ENCODE peak calls at places on chromosomes 11 and 22, in nine cellular contexts. One of them, this sample, is unnamed.

GRCh38 chr11:94002226-94002625 is 18.9 kb upstream of the HEPHL1 start:
- DNase-seq in uterus: no peak
- DNase-seq in GM23248: peak
- DNase-seq in ovary: no peak
- DNase-seq in fibroblast of mammary gland: peak
- DNase-seq in keratinocyte: no peak
- DNase-seq in fibroblast of lung: peak
- DNase-seq in cardiac fibroblast: peak
- DNase-seq in brain microvascular endothelial cell: peak
- DNase-seq in this sample: no peak

GRCh38 chr11:66546966-66547661 is 411 bp downstream of the ACTN3 start:
- DNase-seq in cardiac fibroblast: no peak
- DNase-seq in keratinocyte: no peak
- DNase-seq in fibroblast of lung: no peak
- DNase-seq in uterus: no peak
- DNase-seq in brain microvascular endothelial cell: no peak
- DNase-seq in GM23248: no peak
- DNase-seq in ovary: no peak
- DNase-seq in fibroblast of mammary gland: no peak
- DNase-seq in this sample: no peak

GRCh38 chr11:283405-284080 is 5.3 kb downstream of the NLRP6 start:
- DNase-seq in cardiac fibroblast: no peak
- DNase-seq in brain microvascular endothelial cell: no peak
- DNase-seq in fibroblast of mammary gland: no peak
- DNase-seq in GM23248: no peak
- DNase-seq in fibroblast of lung: no peak
- DNase-seq in uterus: no peak
- DNase-seq in keratinocyte: no peak
- DNase-seq in ovary: no peak
- DNase-seq in this sample: no peak

GRCh38 chr11:134346976-134347350 is 15.2 kb downstream of the GLB1L2 start:
- DNase-seq in uterus: no peak
- DNase-seq in cardiac fibroblast: no peak
- DNase-seq in GM23248: no peak
- DNase-seq in fibroblast of mammary gland: no peak
- DNase-seq in keratinocyte: no peak
- DNase-seq in brain microvascular endothelial cell: no peak
- DNase-seq in fibroblast of lung: no peak
- DNase-seq in ovary: no peak
- DNase-seq in this sample: no peak

GRCh38 chr11:117946842-117947526 is 17.8 kb upstream of the TMPRSS13 start:
- DNase-seq in fibroblast of mammary gland: peak
- DNase-seq in GM23248: peak
- DNase-seq in fibroblast of lung: peak
- DNase-seq in cardiac fibroblast: peak
- DNase-seq in ovary: peak
- DNase-seq in keratinocyte: peak
- DNase-seq in brain microvascular endothelial cell: peak
- DNase-seq in uterus: peak
- DNase-seq in this sample: peak

GRCh38 chr11:106389096-106389495 is 311.6 kb downstream of the AASDHPPT start:
- DNase-seq in brain microvascular endothelial cell: peak
- DNase-seq in fibroblast of mammary gland: peak
- DNase-seq in cardiac fibroblast: peak
- DNase-seq in fibroblast of lung: peak
- DNase-seq in GM23248: peak
- DNase-seq in uterus: no peak
- DNase-seq in ovary: no peak
- DNase-seq in keratinocyte: no peak
- DNase-seq in this sample: peak

GRCh38 chr11:91997178-91997577 is 227.4 kb upstream of the FAT3 start:
- DNase-seq in cardiac fibroblast: no peak
- DNase-seq in brain microvascular endothelial cell: no peak
- DNase-seq in uterus: no peak
- DNase-seq in ovary: no peak
- DNase-seq in fibroblast of mammary gland: no peak
- DNase-seq in fibroblast of lung: no peak
- DNase-seq in GM23248: no peak
- DNase-seq in keratinocyte: no peak
- DNase-seq in this sample: no peak

GRCh38 chr11:61343792-61344745 is 11.0 kb downstream of the TKFC start:
- DNase-seq in brain microvascular endothelial cell: no peak
- DNase-seq in GM23248: no peak
- DNase-seq in uterus: no peak
- DNase-seq in fibroblast of mammary gland: no peak
- DNase-seq in fibroblast of lung: no peak
- DNase-seq in cardiac fibroblast: no peak
- DNase-seq in ovary: no peak
- DNase-seq in keratinocyte: no peak
- DNase-seq in this sample: no peak

GRCh38 chr11:71206186-71206585 is 46.2 kb downstream of the SHANK2 start:
- DNase-seq in cardiac fibroblast: no peak
- DNase-seq in uterus: no peak
- DNase-seq in fibroblast of lung: no peak
- DNase-seq in ovary: no peak
- DNase-seq in keratinocyte: no peak
- DNase-seq in GM23248: peak
- DNase-seq in brain microvascular endothelial cell: no peak
- DNase-seq in fibroblast of mammary gland: peak
- DNase-seq in this sample: peak

GRCh38 chr11:122004446-122004845 is 111.6 kb downstream of the BLID start:
- DNase-seq in keratinocyte: no peak
- DNase-seq in fibroblast of lung: no peak
- DNase-seq in GM23248: no peak
- DNase-seq in brain microvascular endothelial cell: no peak
- DNase-seq in cardiac fibroblast: no peak
- DNase-seq in ovary: no peak
- DNase-seq in uterus: no peak
- DNase-seq in fibroblast of mammary gland: no peak
- DNase-seq in this sample: no peak

GRCh38 chr22:23110190-23110921 is 31.4 kb downstream of the RSPH14 start:
- DNase-seq in GM23248: no peak
- DNase-seq in fibroblast of mammary gland: no peak
- DNase-seq in fibroblast of lung: no peak
- DNase-seq in uterus: no peak
- DNase-seq in keratinocyte: no peak
- DNase-seq in cardiac fibroblast: peak
- DNase-seq in brain microvascular endothelial cell: no peak
- DNase-seq in ovary: no peak
- DNase-seq in this sample: no peak

GRCh38 chr22:23153994-23154393 is 8.7 kb downstream of the RAB36 start:
- DNase-seq in fibroblast of lung: no peak
- DNase-seq in uterus: no peak
- DNase-seq in keratinocyte: no peak
- DNase-seq in fibroblast of mammary gland: no peak
- DNase-seq in ovary: no peak
- DNase-seq in GM23248: no peak
- DNase-seq in brain microvascular endothelial cell: no peak
- DNase-seq in cardiac fibroblast: no peak
- DNase-seq in this sample: no peak

GRCh38 chr22:38793721-38794466 is at the start of gene DNAL4:
- DNase-seq in cardiac fibroblast: peak
- DNase-seq in fibroblast of lung: peak
- DNase-seq in uterus: peak
- DNase-seq in GM23248: peak
- DNase-seq in keratinocyte: peak
- DNase-seq in brain microvascular endothelial cell: peak
- DNase-seq in fibroblast of mammary gland: peak
- DNase-seq in ovary: peak
- DNase-seq in this sample: peak

GRCh38 chr22:38795569-38795968 is 1.6 kb upstream of the DNAL4 start:
- DNase-seq in fibroblast of mammary gland: no peak
- DNase-seq in brain microvascular endothelial cell: no peak
- DNase-seq in fibroblast of lung: no peak
- DNase-seq in cardiac fibroblast: no peak
- DNase-seq in GM23248: no peak
- DNase-seq in uterus: no peak
- DNase-seq in ovary: no peak
- DNase-seq in keratinocyte: no peak
- DNase-seq in this sample: no peak

GRCh38 chr22:38796262-38796957 is 2.5 kb upstream of the DNAL4 start:
- DNase-seq in keratinocyte: no peak
- DNase-seq in ovary: no peak
- DNase-seq in fibroblast of lung: peak
- DNase-seq in brain microvascular endothelial cell: no peak
- DNase-seq in cardiac fibroblast: peak
- DNase-seq in uterus: no peak
- DNase-seq in GM23248: peak
- DNase-seq in fibroblast of mammary gland: peak
- DNase-seq in this sample: peak

GRCh38 chr22:38789606-38790005 is 4.3 kb downstream of the DNAL4 start:
- DNase-seq in cardiac fibroblast: no peak
- DNase-seq in brain microvascular endothelial cell: no peak
- DNase-seq in fibroblast of mammary gland: no peak
- DNase-seq in GM23248: no peak
- DNase-seq in keratinocyte: no peak
- DNase-seq in fibroblast of lung: no peak
- DNase-seq in uterus: no peak
- DNase-seq in ovary: no peak
- DNase-seq in this sample: no peak

DNA sequence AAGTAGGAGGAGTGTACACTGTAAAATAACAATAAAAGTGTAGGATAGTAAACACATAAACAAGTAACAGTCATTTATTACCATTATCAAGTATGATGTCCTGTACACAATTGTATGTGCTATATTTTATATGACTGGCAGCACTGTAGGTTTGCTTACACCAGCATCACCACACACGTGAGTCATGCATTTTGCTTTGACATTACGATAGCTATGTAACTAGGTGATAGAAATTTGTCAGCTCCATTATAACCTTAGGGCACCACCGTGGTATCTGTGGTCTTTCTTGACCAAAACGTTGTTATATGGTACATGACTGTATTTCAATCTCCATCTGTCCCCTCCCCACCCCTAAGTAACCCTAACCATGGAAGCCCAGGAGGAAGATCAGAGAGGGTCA is 1.1 kb downstream of the DNAL4 start:
- DNase-seq in fibroblast of lung: peak
- DNase-seq in brain microvascular endothelial cell: peak
- DNase-seq in GM23248: peak
- DNase-seq in keratinocyte: no peak
- DNase-seq in fibroblast of mammary gland: peak
- DNase-seq in cardiac fibroblast: no peak
- DNase-seq in uterus: no peak
- DNase-seq in ovary: no peak
- DNase-seq in this sample: no peak
- H3K4me3 ChIP-seq in fibroblast of lung: no peak
- H3K4me3 ChIP-seq in brain microvascular endothelial cell: peak
- H3K4me3 ChIP-seq in GM23248: peak
- H3K4me3 ChIP-seq in keratinocyte: peak
- H3K4me3 ChIP-seq in fibroblast of mammary gland: peak
- H3K4me3 ChIP-seq in cardiac fibroblast: no peak
- H3K4me3 ChIP-seq in uterus: peak
- H3K4me3 ChIP-seq in ovary: peak
- H3K4me3 ChIP-seq in this sample: peak

GRCh38 chr11:125498521-125498920 is 2.5 kb upstream of the FEZ1 start:
- DNase-seq in cardiac fibroblast: no peak
- DNase-seq in uterus: no peak
- DNase-seq in brain microvascular endothelial cell: no peak
- DNase-seq in GM23248: no peak
- DNase-seq in fibroblast of mammary gland: no peak
- DNase-seq in ovary: no peak
- DNase-seq in keratinocyte: no peak
- DNase-seq in fibroblast of lung: no peak
- DNase-seq in this sample: no peak

GRCh38 chr11:125494987-125495725 is 909 bp downstream of the FEZ1 start:
- DNase-seq in keratinocyte: no peak
- DNase-seq in ovary: peak
- DNase-seq in fibroblast of mammary gland: peak
- DNase-seq in GM23248: peak
- DNase-seq in brain microvascular endothelial cell: no peak
- DNase-seq in cardiac fibroblast: peak
- DNase-seq in uterus: peak
- DNase-seq in fibroblast of lung: peak
- DNase-seq in this sample: peak

GRCh38 chr11:125494601-125494986 is 1.5 kb downstream of the FEZ1 start:
- DNase-seq in uterus: no peak
- DNase-seq in fibroblast of mammary gland: no peak
- DNase-seq in GM23248: no peak
- DNase-seq in brain microvascular endothelial cell: no peak
- DNase-seq in ovary: no peak
- DNase-seq in fibroblast of lung: peak
- DNase-seq in cardiac fibroblast: no peak
- DNase-seq in keratinocyte: no peak
- DNase-seq in this sample: no peak

GRCh38 chr11:125496465-125496817 is 376 bp upstream of the FEZ1 start:
- DNase-seq in keratinocyte: no peak
- DNase-seq in fibroblast of lung: no peak
- DNase-seq in fibroblast of mammary gland: no peak
- DNase-seq in cardiac fibroblast: no peak
- DNase-seq in uterus: peak
- DNase-seq in ovary: peak
- DNase-seq in GM23248: no peak
- DNase-seq in brain microvascular endothelial cell: no peak
- DNase-seq in this sample: no peak

GRCh38 chr11:125494033-125494364 is 2.1 kb downstream of the FEZ1 start:
- DNase-seq in keratinocyte: no peak
- DNase-seq in fibroblast of mammary gland: no peak
- DNase-seq in uterus: no peak
- DNase-seq in cardiac fibroblast: no peak
- DNase-seq in ovary: no peak
- DNase-seq in GM23248: no peak
- DNase-seq in brain microvascular endothelial cell: no peak
- DNase-seq in fibroblast of lung: no peak
- DNase-seq in this sample: no peak
- H3K4me3 ChIP-seq in keratinocyte: no peak
- H3K4me3 ChIP-seq in fibroblast of mammary gland: no peak
- H3K4me3 ChIP-seq in uterus: no peak
- H3K4me3 ChIP-seq in cardiac fibroblast: no peak
- H3K4me3 ChIP-seq in ovary: no peak
- H3K4me3 ChIP-seq in GM23248: no peak
- H3K4me3 ChIP-seq in brain microvascular endothelial cell: no peak
- H3K4me3 ChIP-seq in fibroblast of lung: peak
- H3K4me3 ChIP-seq in this sample: peak

GRCh38 chr11:72217856-72218745 is 1.5 kb downstream of the FOLR2 start:
- DNase-seq in keratinocyte: no peak
- DNase-seq in fibroblast of lung: no peak
- DNase-seq in brain microvascular endothelial cell: no peak
- DNase-seq in fibroblast of mammary gland: no peak
- DNase-seq in cardiac fibroblast: no peak
- DNase-seq in uterus: no peak
- DNase-seq in GM23248: no peak
- DNase-seq in ovary: no peak
- DNase-seq in this sample: no peak
- H3K4me3 ChIP-seq in keratinocyte: no peak
- H3K4me3 ChIP-seq in fibroblast of lung: no peak
- H3K4me3 ChIP-seq in brain microvascular endothelial cell: no peak
- H3K4me3 ChIP-seq in fibroblast of mammary gland: no peak
- H3K4me3 ChIP-seq in cardiac fibroblast: no peak
- H3K4me3 ChIP-seq in uterus: no peak
- H3K4me3 ChIP-seq in GM23248: no peak
- H3K4me3 ChIP-seq in ovary: no peak
- H3K4me3 ChIP-seq in this sample: no peak

DNA sequence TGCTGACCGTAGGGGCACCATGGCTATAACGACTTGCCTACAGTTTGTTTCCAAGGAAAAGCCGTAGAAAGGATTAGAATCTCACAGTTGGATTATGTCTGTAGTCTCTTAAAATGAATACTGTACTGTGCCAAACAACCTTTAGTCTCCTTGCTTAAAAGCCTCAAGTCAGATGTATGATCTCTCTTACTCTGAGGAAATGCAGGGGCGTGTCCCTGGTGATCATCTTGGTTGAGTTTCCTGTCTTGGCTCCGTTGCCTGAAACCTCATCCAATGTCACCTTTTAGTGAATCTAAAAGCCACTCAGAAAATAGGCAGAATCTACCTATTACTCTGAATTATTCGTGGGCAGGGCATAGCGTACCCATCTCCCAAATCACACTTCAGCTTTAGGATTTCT is 246.1 kb downstream of the ETS1 start:
- DNase-seq in brain microvascular endothelial cell: no peak
- DNase-seq in GM23248: peak
- DNase-seq in uterus: no peak
- DNase-seq in fibroblast of mammary gland: peak
- DNase-seq in keratinocyte: no peak
- DNase-seq in cardiac fibroblast: peak
- DNase-seq in ovary: no peak
- DNase-seq in fibroblast of lung: no peak
- DNase-seq in this sample: no peak
- H3K4me3 ChIP-seq in brain microvascular endothelial cell: no peak
- H3K4me3 ChIP-seq in GM23248: no peak
- H3K4me3 ChIP-seq in uterus: no peak
- H3K4me3 ChIP-seq in fibroblast of mammary gland: no peak
- H3K4me3 ChIP-seq in keratinocyte: no peak
- H3K4me3 ChIP-seq in cardiac fibroblast: no peak
- H3K4me3 ChIP-seq in ovary: no peak
- H3K4me3 ChIP-seq in fibroblast of lung: no peak
- H3K4me3 ChIP-seq in this sample: no peak

This sample was measured in fibroblast of pulmonary artery.